ENCODE peak calls at places on chromosomes 7 and 10, in ten cellular contexts. H is AG09309, V is A549, T is MM.1S, E is fibroblast of villous mesenchyme, P is WTC11, S is psoas muscle, D is H9, G is heart left ventricle, W is HFF-Myc. F is an unnamed sample.

GRCh38 chr7:2373124-2373556 is 18.5 kb downstream of the EIF3B start:
- DNase-seq in T (no peak), W (no peak), V (no peak), P (no peak), D (no peak), G (no peak), H (no peak), E (no peak), S (no peak), F (no peak)

GRCh38 chr7:23680417-23681405 is 712 bp downstream of the FAM221A start:
- DNase-seq in V (no peak), W (no peak), H (no peak), E (peak; percentile 17), D (peak; percentile 86), T (no peak), S (peak; percentile 51), G (peak; percentile 74), P (peak; percentile 86), F (peak; percentile 50)

GRCh38 chr10:9437131-9437530 is 1382.6 kb downstream of the GATA3 start:
- DNase-seq in H (no peak), E (no peak), P (no peak), D (no peak), T (no peak), W (no peak), V (no peak), G (no peak), S (no peak), F (no peak)

GRCh38 chr10:101646369-101646768 is 48.6 kb downstream of the FBXW4 start:
- DNase-seq in S (peak; percentile 53), P (no peak), H (no peak), T (no peak), D (no peak), E (no peak), G (no peak), W (no peak), V (no peak), F (no peak)

GRCh38 chr10:86815035-86815617 is 58.7 kb downstream of the BMPR1A start:
- DNase-seq in G (no peak), W (no peak), P (no peak), H (no peak), T (no peak), D (no peak), S (no peak), E (peak; percentile 45), V (no peak), F (no peak)

GRCh38 chr10:79054203-79055099 is 14.3 kb upstream of the ZMIZ1 start:
- DNase-seq in E (no peak), D (no peak), W (no peak), T (no peak), G (no peak), S (no peak), P (no peak), H (no peak), V (no peak), F (no peak)

GRCh38 chr7:131004371-131004770 is 270.4 kb upstream of the KLF14 start:
- DNase-seq in D (no peak), E (no peak), W (no peak), V (no peak), H (no peak), T (no peak), P (no peak), S (no peak), G (no peak), F (no peak)

GRCh38 chr7:157861031-157861491 is 524.3 kb downstream of the DNAJB6 start:
- DNase-seq in H (no peak), D (no peak), V (no peak), E (no peak), G (no peak), W (no peak), P (no peak), S (no peak), T (no peak), F (no peak)

DNA sequence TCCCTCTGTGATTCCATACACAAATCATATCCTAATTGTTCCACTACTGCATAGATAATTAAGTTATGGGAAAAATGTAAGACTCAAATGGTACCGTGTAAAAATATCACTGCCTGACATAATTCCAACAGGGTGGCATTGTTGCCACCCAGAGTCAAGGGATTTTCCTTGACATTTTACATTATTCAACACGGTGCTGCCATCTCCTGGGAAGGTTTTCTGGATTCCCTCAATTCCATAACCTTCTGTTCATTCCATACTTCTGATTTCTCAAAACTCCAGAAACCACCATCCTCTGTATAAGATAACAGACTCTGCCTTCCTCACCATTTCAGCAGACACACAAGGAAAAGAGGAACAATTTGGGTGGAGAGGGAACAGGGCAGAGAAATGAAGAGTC is 495.9 kb downstream of the XPNPEP1 start:
- DNase-seq in V (no peak), S (no peak), D (no peak), E (peak; percentile 27), G (no peak), T (no peak), P (no peak), H (no peak), W (no peak), F (no peak)
- TF ChIP-seq CTCF in V (no peak), S (no peak), D (peak; percentile 57), E (peak; percentile 50), G (no peak), T (no peak), P (no peak), H (no peak), W (no peak), F (no peak)

GRCh38 chr10:62851449-62851848 is 35.3 kb upstream of the EGR2 start:
- DNase-seq in G (no peak), W (no peak), P (peak; percentile 56), S (no peak), T (no peak), H (no peak), V (peak; percentile 16), E (peak; percentile 26), D (peak; percentile 52), F (no peak)
- TF ChIP-seq CTCF in G (no peak), W (peak; percentile 38), P (peak; percentile 47), S (no peak), T (peak; percentile 36), H (peak; percentile 27), V (peak; percentile 7), E (peak; percentile 44), D (peak; percentile 75), F (peak; percentile 23)

GRCh38 chr10:14618669-14619068 is 156.0 kb downstream of the FAM107B start:
- DNase-seq in D (no peak), P (no peak), V (no peak), E (no peak), T (no peak), W (no peak), H (no peak), S (no peak), G (no peak), F (no peak)

GRCh38 chr10:14616465-14616864 is 158.2 kb downstream of the FAM107B start:
- DNase-seq in G (no peak), S (no peak), E (no peak), W (no peak), D (no peak), P (no peak), V (no peak), H (no peak), T (no peak), F (no peak)

GRCh38 chr10:14621037-14621436 is 153.7 kb downstream of the FAM107B start:
- DNase-seq in H (no peak), E (peak; percentile 46), D (no peak), W (no peak), S (no peak), T (no peak), G (no peak), V (no peak), P (no peak), F (no peak)

GRCh38 chr10:14617125-14617524 is 157.6 kb downstream of the FAM107B start:
- DNase-seq in V (no peak), W (no peak), H (no peak), E (no peak), G (no peak), S (no peak), D (no peak), P (no peak), T (no peak), F (no peak)

DNA sequence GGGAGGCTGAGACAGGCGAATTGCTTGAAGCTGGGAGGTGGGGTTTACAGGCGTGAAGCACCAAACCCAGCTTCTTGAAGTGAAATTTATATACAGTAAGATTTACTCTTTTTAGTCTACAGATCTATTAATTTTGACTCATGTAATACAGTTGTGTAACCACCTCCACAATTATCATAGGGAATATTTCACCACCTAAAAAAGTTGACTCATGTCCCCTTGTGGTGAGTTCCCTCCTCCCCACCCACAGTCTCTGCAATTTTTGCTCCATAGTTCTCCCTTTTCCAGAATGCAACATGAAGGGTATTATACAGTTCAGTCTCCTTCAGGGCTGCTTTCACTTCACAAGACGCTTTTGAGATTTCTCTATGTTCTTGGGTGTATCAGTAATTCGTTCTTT is 156.8 kb downstream of the FAM107B start:
- DNase-seq in W (no peak), S (no peak), E (peak; percentile 38), H (no peak), G (no peak), T (no peak), V (no peak), D (no peak), P (no peak), F (no peak)
- TF ChIP-seq CTCF in W (no peak), S (no peak), E (peak; percentile 28), H (peak; percentile 37), G (no peak), T (no peak), V (no peak), D (peak; percentile 17), P (no peak), F (no peak)

GRCh38 chr10:94075521-94075920 is 81.8 kb downstream of the PLCE1 start:
- DNase-seq in T (no peak), D (no peak), V (no peak), P (no peak), W (no peak), E (no peak), H (no peak), G (no peak), S (no peak), F (no peak)

GRCh38 chr10:94080108-94080507 is 86.4 kb downstream of the PLCE1 start:
- DNase-seq in T (no peak), S (no peak), H (no peak), V (no peak), P (no peak), E (no peak), W (no peak), G (no peak), D (no peak), F (no peak)

GRCh38 chr10:94077042-94077441 is 83.3 kb downstream of the PLCE1 start:
- DNase-seq in P (no peak), T (no peak), W (no peak), H (no peak), D (no peak), V (no peak), E (no peak), S (no peak), G (no peak), F (no peak)

GRCh38 chr10:94074462-94074861 is 80.7 kb downstream of the PLCE1 start:
- DNase-seq in P (no peak), V (no peak), T (no peak), D (no peak), G (no peak), H (no peak), S (no peak), W (no peak), E (no peak), F (no peak)

DNA sequence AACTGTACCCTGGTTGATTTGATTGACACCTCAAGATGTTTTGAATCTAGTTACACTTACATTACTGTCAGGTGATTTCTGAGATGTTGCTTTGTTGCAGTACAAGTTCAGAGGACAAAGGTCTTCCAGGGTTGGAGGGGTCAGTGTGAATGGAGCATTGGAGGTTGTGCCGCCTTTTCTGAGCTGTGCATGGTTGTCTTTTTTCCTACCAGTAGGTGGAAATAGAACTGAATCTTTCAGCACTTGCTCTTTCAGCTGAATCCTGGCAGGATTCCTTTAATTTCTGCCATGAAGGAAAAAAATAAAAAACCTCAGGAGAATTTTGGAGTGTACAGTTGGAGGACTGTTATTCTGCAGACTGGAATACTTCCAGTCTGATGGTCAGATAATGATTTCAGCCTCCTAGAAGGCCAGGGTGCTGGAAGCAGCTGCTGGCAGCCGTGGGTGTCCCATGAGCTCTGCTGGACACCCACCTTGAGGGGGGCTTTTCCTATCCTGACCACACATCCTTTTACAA is 82.7 kb downstream of the PLCE1 start:
- DNase-seq in E (peak; percentile 48), H (peak; percentile 49), V (peak; percentile 37), P (no peak), D (no peak), S (no peak), T (no peak), W (no peak), G (no peak), F (no peak)
- TF ChIP-seq CTCF in E (peak; percentile 55), H (peak; percentile 69), V (peak; percentile 52), P (no peak), D (peak; percentile 52), S (peak; percentile 54), T (no peak), W (peak; percentile 9), G (peak; percentile 34), F (no peak)